ENCODE peak calls at places on chromosomes 2 and 18, in four cellular contexts. N is H9, Q is mesendoderm, C is trophoblast cell. H is an unnamed sample. For H3K4me1, the result is how much of the 10 kb centered on the place peaks cover.

GRCh38 chr2:69770193-69770702 is 28.3 kb downstream of the ANXA4 start:
- DNase-seq in N (no peak), Q (peak), C (peak), H (peak)

GRCh38 chr2:168896783-168897182 is 4.3 kb upstream of the G6PC2 start:
- DNase-seq in N (no peak), Q (no peak), C (no peak), H (no peak)

GRCh38 chr2:212538156-212539144 is at the start of gene ERBB4:
- DNase-seq in N (no peak), Q (no peak), C (no peak), H (peak)

GRCh38 chr2:179250084-179250483 is 14.5 kb downstream of the SESTD1 start:
- DNase-seq in N (no peak), Q (no peak), C (no peak), H (no peak)

GRCh38 chr2:96323849-96324248 is 1.3 kb upstream of the ITPRIPL1 start:
- DNase-seq in N (no peak), Q (no peak), C (no peak), H (no peak)

GRCh38 chr18:7568426-7568825 is 1.3 kb downstream of the PTPRM start:
- DNase-seq in N (peak), Q (peak), C (no peak), H (peak)

GRCh38 chr2:175003875-175004729 is 1.1 kb downstream of the CHN1 start:
- DNase-seq in N (peak), Q (peak), C (peak), H (peak)

GRCh38 chr2:36762764-36763490 is 66.4 kb downstream of the VIT start:
- DNase-seq in N (no peak), Q (peak), C (no peak), H (no peak)

GRCh38 chr2:40181855-40182254 is 270.0 kb downstream of the SLC8A1 start:
- DNase-seq in N (no peak), Q (no peak), C (no peak), H (no peak)

GRCh38 chr2:85071096-85071495 is 62.1 kb upstream of the TCF7L1 start:
- DNase-seq in N (no peak), Q (no peak), C (no peak), H (no peak)

GRCh38 chr18:39870586-39870985 is 2084.4 kb upstream of the PIK3C3 start:
- DNase-seq in N (no peak), Q (no peak), C (no peak), H (no peak)

GRCh38 chr2:240852671-240853314 is 15.8 kb upstream of the AGXT start:
- DNase-seq in N (no peak), Q (no peak), C (peak), H (no peak)

GRCh38 chr18:50162486-50163304 is 32.3 kb downstream of the MYO5B start:
- DNase-seq in N (no peak), Q (peak), C (peak), H (no peak)

GRCh38 chr2:156518160-156518559 is 82.0 kb downstream of the GPD2 start:
- DNase-seq in N (no peak), Q (no peak), C (no peak), H (no peak)

GRCh38 chr2:104118889-104119288 is 735.0 kb upstream of the POU3F3 start:
- DNase-seq in N (no peak), Q (peak), C (no peak), H (no peak)

GRCh38 chr2:134258684-134259408 is 5.0 kb downstream of the MGAT5 start:
- DNase-seq in N (no peak), Q (no peak), C (no peak), H (no peak)

GRCh38 chr2:216882876-216883275 is 23.0 kb upstream of the TNP1 start:
- DNase-seq in N (no peak), Q (peak), C (no peak), H (no peak)

GRCh38 chr2:29317801-29318485 is 202.7 kb downstream of the CLIP4 start:
- DNase-seq in N (no peak), Q (no peak), C (no peak), H (no peak)

GRCh38 chr2:135800513-135801460 is 36.2 kb downstream of the LCT start:
- DNase-seq in N (no peak), Q (no peak), C (no peak), H (no peak)

GRCh38 chr2:147173798-147174197 is 671.0 kb upstream of the ACVR2A start:
- DNase-seq in N (no peak), Q (no peak), C (no peak), H (no peak)

GRCh38 chr2:63881208-63881607 is 39.5 kb downstream of the UGP2 start:
- DNase-seq in N (no peak), Q (peak), C (no peak), H (peak)

GRCh38 chr2:219772103-219772502 is 144.7 kb downstream of the SLC4A3 start:
- DNase-seq in N (no peak), Q (no peak), C (no peak), H (no peak)

GRCh38 chr2:219177594-219178376 is at the start of gene RETREG2:
- DNase-seq in N (peak), Q (peak), C (peak), H (peak)

GRCh38 chr2:128311755-128312341 is 6.8 kb downstream of the HS6ST1 start:
- DNase-seq in N (peak), Q (no peak), C (no peak), H (no peak)

GRCh38 chr2:121532894-121533293 is 2.2 kb downstream of the RNU4ATAC start:
- DNase-seq in N (no peak), Q (peak), C (peak), H (peak)

GRCh38 chr2:95052301-95052700 is 26.8 kb downstream of the MAL start:
- DNase-seq in N (no peak), Q (no peak), C (peak), H (no peak)

GRCh38 chr2:190186238-190186637 is 123.7 kb upstream of the MSTN start:
- DNase-seq in N (no peak), Q (no peak), C (no peak), H (no peak)

GRCh38 chr2:190182071-190182524 is 119.6 kb upstream of the MSTN start:
- DNase-seq in N (no peak), Q (no peak), C (no peak), H (no peak)

GRCh38 chr2:234463626-234464290 is 33.1 kb downstream of the ARL4C start:
- DNase-seq in N (no peak), Q (no peak), C (no peak), H (no peak)

GRCh38 chr18:75762758-75763157 is 335.3 kb upstream of the SMIM21 start:
- DNase-seq in N (no peak), Q (no peak), C (no peak), H (no peak)

GRCh38 chr2:15825276-15826060 is 114.9 kb upstream of the MYCN start:
- DNase-seq in N (no peak), Q (no peak), C (no peak), H (no peak)

GRCh38 chr2:219384083-219384713 is 3.5 kb downstream of the DNPEP start:
- DNase-seq in N (peak), Q (peak), C (no peak), H (no peak)

GRCh38 chr18:52451252-52451651 is 111.3 kb downstream of the DCC start:
- DNase-seq in N (no peak), Q (peak), C (no peak), H (no peak)

GRCh38 chr2:56741601-56742102 is 557.9 kb downstream of the CCDC85A start:
- DNase-seq in N (no peak), Q (peak), C (peak), H (peak)

GRCh38 chr2:36335597-36335996 is 20.0 kb upstream of the CRIM1 start:
- DNase-seq in N (no peak), Q (no peak), C (no peak), H (no peak)

GRCh38 chr2:17976871-17977746 is 98.6 kb downstream of the KCNS3 start:
- DNase-seq in N (no peak), Q (peak), C (peak), H (peak)

GRCh38 chr2:54402350-54402749 is 53.8 kb upstream of the SPTBN1 start:
- DNase-seq in N (peak), Q (peak), C (no peak), H (peak)

GRCh38 chr18:74351354-74351753 is 35.7 kb downstream of the C18orf63 start:
- DNase-seq in N (no peak), Q (peak), C (peak), H (peak)

GRCh38 chr18:42915240-42915791 is 200.2 kb downstream of the RIT2 start:
- DNase-seq in N (no peak), Q (no peak), C (no peak), H (no peak)
- H3K4me1 ChIP-seq in N (under half), Q (under half), C (under half), H (under half)

GRCh38 chr2:68375522-68376040 is 10.5 kb downstream of the PLEK start:
- DNase-seq in N (no peak), Q (no peak), C (no peak), H (no peak)
- H3K18ac ChIP-seq in N (no peak), Q (no peak), C (no peak), H (no peak)

GRCh38 chr2:46257980-46258379 is 39.2 kb upstream of the EPAS1 start:
- DNase-seq in N (no peak), Q (no peak), C (no peak), H (no peak)

GRCh38 chr2:46258937-46259781 is 38.0 kb upstream of the EPAS1 start:
- DNase-seq in N (no peak), Q (peak), C (no peak), H (peak)

GRCh38 chr2:46260305-46260704 is 36.9 kb upstream of the EPAS1 start:
- DNase-seq in N (no peak), Q (no peak), C (no peak), H (no peak)

GRCh38 chr2:46257476-46257875 is 39.7 kb upstream of the EPAS1 start:
- DNase-seq in N (no peak), Q (no peak), C (peak), H (peak)

GRCh38 chr2:46259782-46260178 is 37.4 kb upstream of the EPAS1 start:
- DNase-seq in N (no peak), Q (no peak), C (no peak), H (no peak)
- H3K4me1 ChIP-seq in N (under half), Q (under half), C (under half), H (under half)

DNA sequence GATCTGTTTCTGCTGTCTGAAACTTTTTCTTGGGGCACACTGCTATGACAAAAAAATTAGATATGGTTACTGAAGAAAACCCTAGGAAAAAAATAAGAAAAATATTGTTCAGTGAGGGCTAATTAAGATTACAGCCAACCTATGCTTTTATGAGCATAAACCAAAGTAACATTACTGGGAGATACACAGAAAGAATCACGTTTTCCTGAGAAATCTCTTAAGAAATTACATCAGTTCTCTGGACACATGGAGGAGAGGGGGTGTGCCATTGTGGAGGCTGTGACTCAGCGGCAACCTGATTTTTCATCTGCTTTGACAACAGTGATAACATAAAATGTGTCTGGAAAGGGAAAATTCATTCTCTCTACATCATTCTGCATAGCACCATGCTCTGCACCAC is 13.4 kb upstream of the NMI start:
- DNase-seq in N (no peak), Q (no peak), C (no peak), H (peak)
- H3K18ac ChIP-seq in N (no peak), Q (no peak), C (no peak), H (no peak)

H was measured in mesenchymal stem cell.